ENCODE peak calls at places on chromosomes 5 and 9, in eight cellular contexts. One of them, this sample, is unnamed.

GRCh38 chr9:13597427-13597826 is 317.9 kb upstream of the MPDZ start:
- DNase-seq in stimulated activated CD4-positive, alpha-beta T cell treated with anti-CD3 and anti-CD28 coated beads, Interleukin-1b, Interleukin-23, amount 100 ng/mL, for 24 hours: no peak
- DNase-seq in anterior cingulate cortex: no peak
- DNase-seq in HT-29: no peak
- DNase-seq in HT1080: no peak
- DNase-seq in NT2/D1: no peak
- DNase-seq in activated T-cell treated with anti-CD3 and anti-CD28 coated beads for 1 hour: no peak
- DNase-seq in naive thymus-derived CD4-positive, alpha-beta T cell: no peak
- DNase-seq in this sample: no peak

GRCh38 chr9:36102742-36103495 is 33.6 kb upstream of the GLIPR2 start:
- DNase-seq in naive thymus-derived CD4-positive, alpha-beta T cell: peak; percentile 79
- DNase-seq in stimulated activated CD4-positive, alpha-beta T cell treated with anti-CD3 and anti-CD28 coated beads, Interleukin-1b, Interleukin-23, amount 100 ng/mL, for 24 hours: peak; percentile 74
- DNase-seq in anterior cingulate cortex: peak; percentile 57
- DNase-seq in HT-29: peak; percentile 68
- DNase-seq in NT2/D1: peak; percentile 76
- DNase-seq in activated T-cell treated with anti-CD3 and anti-CD28 coated beads for 1 hour: peak; percentile 89
- DNase-seq in HT1080: peak; percentile 67
- DNase-seq in this sample: peak; percentile 56

GRCh38 chr5:54902817-54903473 is 82.4 kb downstream of the ESM1 start:
- DNase-seq in activated T-cell treated with anti-CD3 and anti-CD28 coated beads for 1 hour: no peak
- DNase-seq in HT1080: peak; percentile 48
- DNase-seq in naive thymus-derived CD4-positive, alpha-beta T cell: peak; percentile 51
- DNase-seq in HT-29: no peak
- DNase-seq in stimulated activated CD4-positive, alpha-beta T cell treated with anti-CD3 and anti-CD28 coated beads, Interleukin-1b, Interleukin-23, amount 100 ng/mL, for 24 hours: no peak
- DNase-seq in anterior cingulate cortex: no peak
- DNase-seq in NT2/D1: no peak
- DNase-seq in this sample: no peak

GRCh38 chr5:145362261-145362660 is 472.9 kb downstream of the PRELID2 start:
- DNase-seq in HT1080: peak; percentile 87
- DNase-seq in stimulated activated CD4-positive, alpha-beta T cell treated with anti-CD3 and anti-CD28 coated beads, Interleukin-1b, Interleukin-23, amount 100 ng/mL, for 24 hours: no peak
- DNase-seq in activated T-cell treated with anti-CD3 and anti-CD28 coated beads for 1 hour: no peak
- DNase-seq in anterior cingulate cortex: no peak
- DNase-seq in HT-29: no peak
- DNase-seq in naive thymus-derived CD4-positive, alpha-beta T cell: no peak
- DNase-seq in NT2/D1: no peak
- DNase-seq in this sample: no peak

GRCh38 chr5:127551410-127552041 is 34.1 kb downstream of the PRRC1 start:
- DNase-seq in stimulated activated CD4-positive, alpha-beta T cell treated with anti-CD3 and anti-CD28 coated beads, Interleukin-1b, Interleukin-23, amount 100 ng/mL, for 24 hours: no peak
- DNase-seq in anterior cingulate cortex: no peak
- DNase-seq in naive thymus-derived CD4-positive, alpha-beta T cell: no peak
- DNase-seq in NT2/D1: no peak
- DNase-seq in HT1080: no peak
- DNase-seq in activated T-cell treated with anti-CD3 and anti-CD28 coated beads for 1 hour: no peak
- DNase-seq in HT-29: no peak
- DNase-seq in this sample: no peak

GRCh38 chr5:148791334-148791667 is 35.1 kb upstream of the ADRB2 start:
- DNase-seq in HT-29: no peak
- DNase-seq in anterior cingulate cortex: no peak
- DNase-seq in activated T-cell treated with anti-CD3 and anti-CD28 coated beads for 1 hour: no peak
- DNase-seq in HT1080: peak; percentile 93
- DNase-seq in stimulated activated CD4-positive, alpha-beta T cell treated with anti-CD3 and anti-CD28 coated beads, Interleukin-1b, Interleukin-23, amount 100 ng/mL, for 24 hours: no peak
- DNase-seq in naive thymus-derived CD4-positive, alpha-beta T cell: peak; percentile 65
- DNase-seq in NT2/D1: no peak
- DNase-seq in this sample: no peak

GRCh38 chr9:107557236-107557990 is 67.8 kb upstream of the KLF4 start:
- DNase-seq in naive thymus-derived CD4-positive, alpha-beta T cell: no peak
- DNase-seq in stimulated activated CD4-positive, alpha-beta T cell treated with anti-CD3 and anti-CD28 coated beads, Interleukin-1b, Interleukin-23, amount 100 ng/mL, for 24 hours: no peak
- DNase-seq in HT-29: peak; percentile 32
- DNase-seq in anterior cingulate cortex: no peak
- DNase-seq in NT2/D1: no peak
- DNase-seq in activated T-cell treated with anti-CD3 and anti-CD28 coated beads for 1 hour: no peak
- DNase-seq in HT1080: peak; percentile 67
- DNase-seq in this sample: no peak

GRCh38 chr9:128103589-128103962 is 24.0 kb downstream of the PTGES2 start:
- DNase-seq in HT1080: no peak
- DNase-seq in HT-29: no peak
- DNase-seq in NT2/D1: no peak
- DNase-seq in stimulated activated CD4-positive, alpha-beta T cell treated with anti-CD3 and anti-CD28 coated beads, Interleukin-1b, Interleukin-23, amount 100 ng/mL, for 24 hours: no peak
- DNase-seq in naive thymus-derived CD4-positive, alpha-beta T cell: no peak
- DNase-seq in anterior cingulate cortex: no peak
- DNase-seq in activated T-cell treated with anti-CD3 and anti-CD28 coated beads for 1 hour: peak; percentile 25
- DNase-seq in this sample: no peak

GRCh38 chr9:107929439-107929838 is 439.9 kb upstream of the KLF4 start:
- DNase-seq in activated T-cell treated with anti-CD3 and anti-CD28 coated beads for 1 hour: no peak
- DNase-seq in HT1080: no peak
- DNase-seq in NT2/D1: no peak
- DNase-seq in naive thymus-derived CD4-positive, alpha-beta T cell: no peak
- DNase-seq in HT-29: peak; percentile 40
- DNase-seq in stimulated activated CD4-positive, alpha-beta T cell treated with anti-CD3 and anti-CD28 coated beads, Interleukin-1b, Interleukin-23, amount 100 ng/mL, for 24 hours: no peak
- DNase-seq in anterior cingulate cortex: peak; percentile 19
- DNase-seq in this sample: no peak

GRCh38 chr9:16154570-16155078 is 601.8 kb downstream of the CCDC171 start:
- DNase-seq in stimulated activated CD4-positive, alpha-beta T cell treated with anti-CD3 and anti-CD28 coated beads, Interleukin-1b, Interleukin-23, amount 100 ng/mL, for 24 hours: no peak
- DNase-seq in anterior cingulate cortex: no peak
- DNase-seq in HT-29: peak; percentile 22
- DNase-seq in activated T-cell treated with anti-CD3 and anti-CD28 coated beads for 1 hour: peak; percentile 2
- DNase-seq in NT2/D1: peak; percentile 48
- DNase-seq in HT1080: no peak
- DNase-seq in naive thymus-derived CD4-positive, alpha-beta T cell: peak; percentile 42
- DNase-seq in this sample: peak; percentile 53

GRCh38 chr5:124920909-124921666 is 174.6 kb upstream of the ZNF608 start:
- DNase-seq in NT2/D1: no peak
- DNase-seq in stimulated activated CD4-positive, alpha-beta T cell treated with anti-CD3 and anti-CD28 coated beads, Interleukin-1b, Interleukin-23, amount 100 ng/mL, for 24 hours: no peak
- DNase-seq in HT1080: no peak
- DNase-seq in HT-29: no peak
- DNase-seq in activated T-cell treated with anti-CD3 and anti-CD28 coated beads for 1 hour: no peak
- DNase-seq in anterior cingulate cortex: no peak
- DNase-seq in naive thymus-derived CD4-positive, alpha-beta T cell: no peak
- DNase-seq in this sample: no peak

GRCh38 chr9:137795156-137795666 is 82.4 kb upstream of the CACNA1B start:
- DNase-seq in NT2/D1: no peak
- DNase-seq in anterior cingulate cortex: no peak
- DNase-seq in naive thymus-derived CD4-positive, alpha-beta T cell: no peak
- DNase-seq in stimulated activated CD4-positive, alpha-beta T cell treated with anti-CD3 and anti-CD28 coated beads, Interleukin-1b, Interleukin-23, amount 100 ng/mL, for 24 hours: no peak
- DNase-seq in HT1080: no peak
- DNase-seq in activated T-cell treated with anti-CD3 and anti-CD28 coated beads for 1 hour: no peak
- DNase-seq in HT-29: no peak
- DNase-seq in this sample: no peak

GRCh38 chr5:141641634-141642278 is 5.0 kb downstream of the RELL2 start:
- DNase-seq in anterior cingulate cortex: no peak
- DNase-seq in NT2/D1: no peak
- DNase-seq in naive thymus-derived CD4-positive, alpha-beta T cell: no peak
- DNase-seq in activated T-cell treated with anti-CD3 and anti-CD28 coated beads for 1 hour: no peak
- DNase-seq in HT-29: peak; percentile 74
- DNase-seq in HT1080: peak; percentile 85
- DNase-seq in stimulated activated CD4-positive, alpha-beta T cell treated with anti-CD3 and anti-CD28 coated beads, Interleukin-1b, Interleukin-23, amount 100 ng/mL, for 24 hours: no peak
- DNase-seq in this sample: no peak

GRCh38 chr5:176342766-176343458 is 18.7 kb downstream of the KIAA1191 start:
- DNase-seq in HT-29: no peak
- DNase-seq in activated T-cell treated with anti-CD3 and anti-CD28 coated beads for 1 hour: no peak
- DNase-seq in HT1080: no peak
- DNase-seq in naive thymus-derived CD4-positive, alpha-beta T cell: no peak
- DNase-seq in anterior cingulate cortex: no peak
- DNase-seq in stimulated activated CD4-positive, alpha-beta T cell treated with anti-CD3 and anti-CD28 coated beads, Interleukin-1b, Interleukin-23, amount 100 ng/mL, for 24 hours: no peak
- DNase-seq in NT2/D1: no peak
- DNase-seq in this sample: no peak

GRCh38 chr5:31237159-31237558 is 43.7 kb downstream of the CDH6 start:
- DNase-seq in HT-29: peak; percentile 23
- DNase-seq in NT2/D1: no peak
- DNase-seq in naive thymus-derived CD4-positive, alpha-beta T cell: no peak
- DNase-seq in anterior cingulate cortex: no peak
- DNase-seq in stimulated activated CD4-positive, alpha-beta T cell treated with anti-CD3 and anti-CD28 coated beads, Interleukin-1b, Interleukin-23, amount 100 ng/mL, for 24 hours: no peak
- DNase-seq in HT1080: no peak
- DNase-seq in activated T-cell treated with anti-CD3 and anti-CD28 coated beads for 1 hour: no peak
- DNase-seq in this sample: no peak

GRCh38 chr9:13569706-13570423 is 290.4 kb upstream of the MPDZ start:
- DNase-seq in HT-29: no peak
- DNase-seq in naive thymus-derived CD4-positive, alpha-beta T cell: no peak
- DNase-seq in HT1080: no peak
- DNase-seq in stimulated activated CD4-positive, alpha-beta T cell treated with anti-CD3 and anti-CD28 coated beads, Interleukin-1b, Interleukin-23, amount 100 ng/mL, for 24 hours: no peak
- DNase-seq in NT2/D1: no peak
- DNase-seq in activated T-cell treated with anti-CD3 and anti-CD28 coated beads for 1 hour: no peak
- DNase-seq in anterior cingulate cortex: no peak
- DNase-seq in this sample: no peak

GRCh38 chr5:135821802-135822201 is 12.7 kb upstream of the SLC25A48 start:
- DNase-seq in activated T-cell treated with anti-CD3 and anti-CD28 coated beads for 1 hour: no peak
- DNase-seq in stimulated activated CD4-positive, alpha-beta T cell treated with anti-CD3 and anti-CD28 coated beads, Interleukin-1b, Interleukin-23, amount 100 ng/mL, for 24 hours: no peak
- DNase-seq in naive thymus-derived CD4-positive, alpha-beta T cell: no peak
- DNase-seq in HT1080: no peak
- DNase-seq in HT-29: no peak
- DNase-seq in anterior cingulate cortex: no peak
- DNase-seq in NT2/D1: no peak
- DNase-seq in this sample: no peak

GRCh38 chr5:43553381-43553780 is 3.5 kb downstream of the PAIP1 start:
- DNase-seq in activated T-cell treated with anti-CD3 and anti-CD28 coated beads for 1 hour: no peak
- DNase-seq in HT1080: peak; percentile 23
- DNase-seq in naive thymus-derived CD4-positive, alpha-beta T cell: no peak
- DNase-seq in stimulated activated CD4-positive, alpha-beta T cell treated with anti-CD3 and anti-CD28 coated beads, Interleukin-1b, Interleukin-23, amount 100 ng/mL, for 24 hours: no peak
- DNase-seq in NT2/D1: no peak
- DNase-seq in HT-29: no peak
- DNase-seq in anterior cingulate cortex: no peak
- DNase-seq in this sample: no peak

GRCh38 chr9:34651286-34651685 is 699 bp upstream of the IL11RA start:
- DNase-seq in activated T-cell treated with anti-CD3 and anti-CD28 coated beads for 1 hour: no peak
- DNase-seq in stimulated activated CD4-positive, alpha-beta T cell treated with anti-CD3 and anti-CD28 coated beads, Interleukin-1b, Interleukin-23, amount 100 ng/mL, for 24 hours: no peak
- DNase-seq in HT-29: peak; percentile 3
- DNase-seq in HT1080: no peak
- DNase-seq in anterior cingulate cortex: no peak
- DNase-seq in NT2/D1: no peak
- DNase-seq in naive thymus-derived CD4-positive, alpha-beta T cell: no peak
- DNase-seq in this sample: no peak

GRCh38 chr5:139751236-139751635 is 44.4 kb upstream of the PSD2 start:
- DNase-seq in HT1080: no peak
- DNase-seq in NT2/D1: no peak
- DNase-seq in stimulated activated CD4-positive, alpha-beta T cell treated with anti-CD3 and anti-CD28 coated beads, Interleukin-1b, Interleukin-23, amount 100 ng/mL, for 24 hours: no peak
- DNase-seq in naive thymus-derived CD4-positive, alpha-beta T cell: no peak
- DNase-seq in anterior cingulate cortex: no peak
- DNase-seq in HT-29: no peak
- DNase-seq in activated T-cell treated with anti-CD3 and anti-CD28 coated beads for 1 hour: no peak
- DNase-seq in this sample: no peak

GRCh38 chr5:152599096-152599495 is 194.0 kb upstream of the NMUR2 start:
- DNase-seq in NT2/D1: no peak
- DNase-seq in HT-29: no peak
- DNase-seq in activated T-cell treated with anti-CD3 and anti-CD28 coated beads for 1 hour: no peak
- DNase-seq in HT1080: no peak
- DNase-seq in naive thymus-derived CD4-positive, alpha-beta T cell: no peak
- DNase-seq in stimulated activated CD4-positive, alpha-beta T cell treated with anti-CD3 and anti-CD28 coated beads, Interleukin-1b, Interleukin-23, amount 100 ng/mL, for 24 hours: no peak
- DNase-seq in anterior cingulate cortex: no peak
- DNase-seq in this sample: no peak

GRCh38 chr9:115126406-115126805 is 8.4 kb upstream of the TNC start:
- DNase-seq in anterior cingulate cortex: no peak
- DNase-seq in HT1080: no peak
- DNase-seq in NT2/D1: no peak
- DNase-seq in naive thymus-derived CD4-positive, alpha-beta T cell: no peak
- DNase-seq in HT-29: no peak
- DNase-seq in stimulated activated CD4-positive, alpha-beta T cell treated with anti-CD3 and anti-CD28 coated beads, Interleukin-1b, Interleukin-23, amount 100 ng/mL, for 24 hours: no peak
- DNase-seq in activated T-cell treated with anti-CD3 and anti-CD28 coated beads for 1 hour: no peak
- DNase-seq in this sample: no peak

GRCh38 chr9:93216072-93216364 is 32.1 kb downstream of the WNK2 start:
- DNase-seq in HT1080: no peak
- DNase-seq in NT2/D1: no peak
- DNase-seq in stimulated activated CD4-positive, alpha-beta T cell treated with anti-CD3 and anti-CD28 coated beads, Interleukin-1b, Interleukin-23, amount 100 ng/mL, for 24 hours: no peak
- DNase-seq in anterior cingulate cortex: no peak
- DNase-seq in naive thymus-derived CD4-positive, alpha-beta T cell: no peak
- DNase-seq in activated T-cell treated with anti-CD3 and anti-CD28 coated beads for 1 hour: no peak
- DNase-seq in HT-29: no peak
- DNase-seq in this sample: no peak

GRCh38 chr5:143659614-143660238 is 152.2 kb upstream of the HMHB1 start:
- DNase-seq in anterior cingulate cortex: no peak
- DNase-seq in NT2/D1: no peak
- DNase-seq in activated T-cell treated with anti-CD3 and anti-CD28 coated beads for 1 hour: no peak
- DNase-seq in HT1080: no peak
- DNase-seq in stimulated activated CD4-positive, alpha-beta T cell treated with anti-CD3 and anti-CD28 coated beads, Interleukin-1b, Interleukin-23, amount 100 ng/mL, for 24 hours: no peak
- DNase-seq in naive thymus-derived CD4-positive, alpha-beta T cell: no peak
- DNase-seq in HT-29: peak; percentile 52
- DNase-seq in this sample: no peak

GRCh38 chr5:65760504-65761275 is 38.7 kb downstream of the NLN start:
- DNase-seq in HT1080: peak; percentile 61
- DNase-seq in stimulated activated CD4-positive, alpha-beta T cell treated with anti-CD3 and anti-CD28 coated beads, Interleukin-1b, Interleukin-23, amount 100 ng/mL, for 24 hours: no peak
- DNase-seq in anterior cingulate cortex: peak; percentile 14
- DNase-seq in naive thymus-derived CD4-positive, alpha-beta T cell: no peak
- DNase-seq in activated T-cell treated with anti-CD3 and anti-CD28 coated beads for 1 hour: peak; percentile 40
- DNase-seq in NT2/D1: no peak
- DNase-seq in HT-29: peak; percentile 56
- DNase-seq in this sample: no peak

GRCh38 chr5:177357459-177358332 is at the start of gene RGS14:
- DNase-seq in HT1080: peak; percentile 84
- DNase-seq in NT2/D1: no peak
- DNase-seq in activated T-cell treated with anti-CD3 and anti-CD28 coated beads for 1 hour: peak; percentile 41
- DNase-seq in naive thymus-derived CD4-positive, alpha-beta T cell: peak; percentile 64
- DNase-seq in anterior cingulate cortex: no peak
- DNase-seq in HT-29: peak; percentile 80
- DNase-seq in stimulated activated CD4-positive, alpha-beta T cell treated with anti-CD3 and anti-CD28 coated beads, Interleukin-1b, Interleukin-23, amount 100 ng/mL, for 24 hours: no peak
- DNase-seq in this sample: no peak

GRCh38 chr9:111661150-111661801 is at the start of gene GNG10:
- DNase-seq in NT2/D1: no peak
- DNase-seq in HT-29: peak; percentile 17
- DNase-seq in HT1080: peak; percentile 42
- DNase-seq in activated T-cell treated with anti-CD3 and anti-CD28 coated beads for 1 hour: peak; percentile 58
- DNase-seq in anterior cingulate cortex: peak; percentile 60
- DNase-seq in naive thymus-derived CD4-positive, alpha-beta T cell: peak; percentile 79
- DNase-seq in stimulated activated CD4-positive, alpha-beta T cell treated with anti-CD3 and anti-CD28 coated beads, Interleukin-1b, Interleukin-23, amount 100 ng/mL, for 24 hours: peak; percentile 30
- DNase-seq in this sample: peak; percentile 46

GRCh38 chr5:56494300-56494704 is 261.2 kb upstream of the ANKRD55 start:
- DNase-seq in NT2/D1: no peak
- DNase-seq in activated T-cell treated with anti-CD3 and anti-CD28 coated beads for 1 hour: no peak
- DNase-seq in stimulated activated CD4-positive, alpha-beta T cell treated with anti-CD3 and anti-CD28 coated beads, Interleukin-1b, Interleukin-23, amount 100 ng/mL, for 24 hours: no peak
- DNase-seq in anterior cingulate cortex: no peak
- DNase-seq in naive thymus-derived CD4-positive, alpha-beta T cell: no peak
- DNase-seq in HT-29: no peak
- DNase-seq in HT1080: no peak
- DNase-seq in this sample: no peak

GRCh38 chr9:109934499-109935214 is 154.7 kb downstream of the PALM2AKAP2 start:
- DNase-seq in NT2/D1: no peak
- DNase-seq in HT-29: no peak
- DNase-seq in anterior cingulate cortex: no peak
- DNase-seq in stimulated activated CD4-positive, alpha-beta T cell treated with anti-CD3 and anti-CD28 coated beads, Interleukin-1b, Interleukin-23, amount 100 ng/mL, for 24 hours: no peak
- DNase-seq in HT1080: peak; percentile 74
- DNase-seq in naive thymus-derived CD4-positive, alpha-beta T cell: peak; percentile 29
- DNase-seq in activated T-cell treated with anti-CD3 and anti-CD28 coated beads for 1 hour: no peak
- DNase-seq in this sample: no peak

This sample was measured in progenitor cell of endocrine pancreas.